ENCODE peak calls at places on chromosomes 7 and 10, in seven cellular contexts. B is activated naive CD4-positive, alpha-beta T cell treated with anti-CD3 and anti-CD28 coated beads, Interleukin-2, amount 50 U/mL, for 16 hours; Q is activated naive CD8-positive, alpha-beta T cell treated with anti-CD3 and anti-CD28 coated beads, Interleukin-2, amount 50 U/mL, for 24 hours; Z is ACHN; N is foreskin fibroblast; G is stimulated activated CD8-positive, alpha-beta memory T cell treated with anti-CD3 and anti-CD28 coated beads, Interleukin-4, amount 100 ng/mL, for 4 hours; V is activated T-cell treated with anti-CD3 and anti-CD28 coated beads for 24 hours. U is an unnamed sample.

GRCh38 chr7:92834661-92835139 is 1.7 kb downstream of the CDK6 start:
- DNase-seq in Z (peak), N (peak), G (no peak), Q (no peak), B (peak), V (no peak), U (no peak)

GRCh38 chr7:89837515-89837914 is 316.8 kb upstream of the STEAP1 start:
- DNase-seq in Z (peak), B (no peak), N (peak), G (no peak), V (no peak), Q (no peak), U (no peak)

GRCh38 chr7:15219758-15220157 is 317.2 kb upstream of the DGKB start:
- DNase-seq in Z (no peak), B (no peak), V (no peak), N (no peak), Q (no peak), G (no peak), U (no peak)

GRCh38 chr7:83347836-83348482 is 185.3 kb upstream of the PCLO start:
- DNase-seq in N (peak), G (no peak), Q (no peak), B (no peak), V (no peak), Z (peak), U (no peak)

GRCh38 chr7:19463581-19463980 is 245.3 kb downstream of the POLR1F start:
- DNase-seq in Q (no peak), V (no peak), G (no peak), Z (no peak), B (no peak), N (no peak), U (no peak)

GRCh38 chr10:17974505-17974904 is 22.8 kb downstream of the SLC39A12 start:
- DNase-seq in Z (no peak), V (no peak), Q (no peak), G (no peak), N (no peak), B (no peak), U (no peak)

GRCh38 chr10:60943372-60944158 is 420 bp downstream of the RHOBTB1 start:
- DNase-seq in Q (peak), V (no peak), B (peak), Z (peak), G (no peak), N (peak), U (no peak)

GRCh38 chr7:68421712-68422111 is 1176.6 kb upstream of the AUTS2 start:
- DNase-seq in G (no peak), Q (no peak), N (no peak), Z (no peak), B (no peak), V (no peak), U (no peak)

GRCh38 chr7:2687338-2687869 is 598 bp upstream of the AMZ1 start:
- DNase-seq in N (peak), G (no peak), B (no peak), Q (no peak), V (no peak), Z (peak), U (no peak)

GRCh38 chr7:124318716-124319115 is 285.8 kb upstream of the TMEM229A start:
- DNase-seq in Z (no peak), N (no peak), Q (no peak), G (no peak), B (no peak), V (no peak), U (no peak)

GRCh38 chr7:48098846-48099245 is 9.8 kb downstream of the UPP1 start:
- DNase-seq in G (no peak), Q (no peak), Z (no peak), B (no peak), V (no peak), N (no peak), U (no peak)

GRCh38 chr7:156179872-156180390 is 367.7 kb upstream of the SHH start:
- DNase-seq in V (no peak), B (no peak), Q (no peak), N (no peak), Z (no peak), G (no peak), U (no peak)

GRCh38 chr7:155338632-155339320 is 41.1 kb downstream of the INSIG1 start:
- DNase-seq in Z (no peak), V (peak), Q (peak), B (no peak), N (no peak), G (no peak), U (no peak)

GRCh38 chr7:73606801-73607691 is 17.3 kb downstream of the MLXIPL start:
- DNase-seq in Q (peak), B (peak), V (peak), Z (peak), N (peak), G (peak), U (peak)

GRCh38 chr7:43220250-43220649 is 107.8 kb downstream of the HECW1 start:
- DNase-seq in B (no peak), Z (no peak), N (peak), Q (no peak), G (no peak), V (no peak), U (no peak)

GRCh38 chr10:132011027-132011426 is 29.3 kb upstream of the BNIP3 start:
- DNase-seq in N (no peak), Q (no peak), V (no peak), G (no peak), Z (no peak), B (no peak), U (no peak)

GRCh38 chr10:42754155-42755027 is 28.2 kb upstream of the BMS1 start:
- DNase-seq in B (peak), Z (no peak), G (no peak), N (peak), Q (peak), V (no peak), U (no peak)

GRCh38 chr10:73044378-73045285 is 52.0 kb downstream of the P4HA1 start:
- DNase-seq in N (peak), Z (no peak), Q (no peak), V (no peak), B (no peak), G (no peak), U (no peak)

GRCh38 chr7:141027043-141027442 is 12.3 kb upstream of the MRPS33 start:
- DNase-seq in B (no peak), G (no peak), Q (no peak), V (no peak), Z (no peak), N (no peak), U (no peak)

GRCh38 chr7:33412336-33412735 is 283.0 kb downstream of the BBS9 start:
- DNase-seq in Q (no peak), G (no peak), Z (no peak), N (no peak), V (no peak), B (no peak), U (no peak)

GRCh38 chr7:53466396-53466795 is 431.0 kb downstream of the POM121L12 start:
- DNase-seq in Q (no peak), N (no peak), V (no peak), Z (no peak), B (no peak), G (no peak), U (no peak)

GRCh38 chr10:100041620-100042019 is 31.9 kb upstream of the DNMBP start:
- DNase-seq in Q (no peak), N (no peak), V (no peak), Z (no peak), G (no peak), B (no peak), U (no peak)

GRCh38 chr7:100406767-100407166 is 21.7 kb downstream of the ZCWPW1 start:
- DNase-seq in Z (no peak), G (no peak), B (no peak), Q (no peak), V (no peak), N (peak), U (no peak)

GRCh38 chr7:105648561-105649401 is 67.5 kb upstream of the EFCAB10 start:
- DNase-seq in V (no peak), B (no peak), Q (no peak), Z (peak), N (peak), G (no peak), U (no peak)

GRCh38 chr7:329691-330281 is 39.8 kb downstream of the FOXL3 start:
- DNase-seq in N (no peak), V (no peak), B (no peak), G (no peak), Z (no peak), Q (no peak), U (no peak)

GRCh38 chr7:69232445-69233376 is 365.6 kb upstream of the AUTS2 start:
- DNase-seq in B (no peak), Z (no peak), Q (no peak), G (no peak), N (no peak), V (no peak), U (no peak)

GRCh38 chr10:79022565-79023488 is 45.9 kb upstream of the ZMIZ1 start:
- DNase-seq in Z (no peak), N (no peak), V (no peak), Q (no peak), G (no peak), B (no peak), U (no peak)